ENCODE peak calls at places on chromosome 1, in four cellular contexts. I is H1, V is HCT116, H is K562. D is an unnamed sample.

GRCh38 chr1:15850450-15851079 is 3.1 kb downstream of the SPEN start:
- DNase-seq in I (peak; percentile 23), V (no peak), H (peak; percentile 27), D (no peak)

GRCh38 chr1:208203848-208204609 is 40.2 kb downstream of the PLXNA2 start:
- DNase-seq in I (no peak), V (no peak), H (no peak), D (no peak)

GRCh38 chr1:28811766-28812668 is at the start of gene OPRD1:
- DNase-seq in I (peak; percentile 76), V (no peak), H (no peak), D (no peak)

GRCh38 chr1:28086651-28087050 is 1.8 kb downstream of the EYA3 start:
- DNase-seq in I (no peak), V (no peak), H (peak; percentile 72), D (no peak)

GRCh38 chr1:108114026-108114599 is 86.0 kb downstream of the SLC25A24 start:
- DNase-seq in I (no peak), V (no peak), H (no peak), D (no peak)

GRCh38 chr1:173356211-173356762 is 120.8 kb upstream of the PRDX6 start:
- DNase-seq in I (no peak), V (no peak), H (no peak), D (peak; percentile 21)

GRCh38 chr1:193457676-193458075 is 271.3 kb upstream of the B3GALT2 start:
- DNase-seq in I (no peak), V (no peak), H (no peak), D (no peak)

GRCh38 chr1:179012033-179012432 is 13.7 kb upstream of the FAM20B start:
- DNase-seq in I (no peak), V (no peak), H (no peak), D (no peak)

GRCh38 chr1:170407601-170408000 is 124.4 kb upstream of the GORAB start:
- DNase-seq in I (no peak), V (no peak), H (no peak), D (no peak)

GRCh38 chr1:10776206-10776905 is 20.1 kb downstream of the CASZ1 start:
- DNase-seq in I (no peak), V (no peak), H (no peak), D (no peak)

GRCh38 chr1:5408401-5408800 is 583.8 kb downstream of the NPHP4 start:
- DNase-seq in I (no peak), V (no peak), H (no peak), D (no peak)

GRCh38 chr1:205271277-205271676 is 43.5 kb downstream of the TMCC2 start:
- DNase-seq in I (no peak), V (no peak), H (no peak), D (no peak)

GRCh38 chr1:39845569-39846566 is 37.4 kb downstream of the TRIT1 start:
- DNase-seq in I (no peak), V (no peak), H (peak; percentile 82), D (peak; percentile 66)

GRCh38 chr1:51760872-51761271 is 117.7 kb downstream of the NRDC start:
- DNase-seq in I (no peak), V (no peak), H (no peak), D (no peak)

GRCh38 chr1:180227843-180228647 is 2.0 kb upstream of the LHX4 start:
- DNase-seq in I (no peak), V (no peak), H (no peak), D (no peak)

GRCh38 chr1:2835650-2836159 is 34.2 kb upstream of the TTC34 start:
- DNase-seq in I (no peak), V (no peak), H (no peak), D (no peak)

DNA sequence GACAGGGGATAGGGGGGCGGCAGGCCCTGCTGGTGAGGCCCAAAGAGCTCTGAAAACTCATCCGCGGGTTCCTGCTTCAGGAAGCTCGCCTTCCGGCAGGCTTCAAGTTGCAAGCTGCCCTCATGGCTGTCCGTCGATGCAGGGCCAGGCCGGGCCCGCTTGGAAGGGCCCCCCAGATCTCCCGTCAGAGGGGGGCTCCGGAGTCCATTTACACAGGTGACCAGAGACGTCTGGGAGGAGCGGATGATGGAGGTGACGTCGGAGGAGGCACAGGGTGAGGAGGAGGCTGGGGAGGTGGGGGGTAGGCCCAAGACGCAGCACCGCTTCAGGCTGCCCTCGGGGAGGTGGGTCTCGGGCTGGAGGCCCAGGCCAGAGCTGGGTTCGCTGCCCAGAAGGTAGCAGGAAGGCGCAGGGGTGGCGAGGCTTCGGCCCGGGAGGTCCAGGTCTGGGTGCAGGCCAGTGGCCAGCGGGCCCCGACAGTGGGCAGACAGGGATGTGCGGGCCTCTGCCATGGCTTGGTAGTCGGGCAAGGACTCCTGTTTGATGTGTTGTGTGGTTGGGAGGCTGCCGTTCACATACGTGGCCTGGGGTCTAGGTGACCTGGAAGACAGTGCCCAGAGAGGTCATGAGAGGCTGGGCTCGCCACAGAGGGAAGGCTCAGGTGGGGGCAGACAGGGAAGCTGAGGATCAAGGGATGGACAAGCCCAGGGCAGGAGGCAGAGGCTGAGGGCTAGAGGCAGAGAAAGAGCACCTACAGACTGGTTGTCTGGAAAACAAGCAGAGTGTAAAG is 135.4 kb downstream of the DMRTB1 start:
- DNase-seq in I (no peak), V (no peak), H (no peak), D (no peak)
- TF ChIP-seq EGR1 in I (no peak), V (no peak), H (no peak), D (no peak)

DNA sequence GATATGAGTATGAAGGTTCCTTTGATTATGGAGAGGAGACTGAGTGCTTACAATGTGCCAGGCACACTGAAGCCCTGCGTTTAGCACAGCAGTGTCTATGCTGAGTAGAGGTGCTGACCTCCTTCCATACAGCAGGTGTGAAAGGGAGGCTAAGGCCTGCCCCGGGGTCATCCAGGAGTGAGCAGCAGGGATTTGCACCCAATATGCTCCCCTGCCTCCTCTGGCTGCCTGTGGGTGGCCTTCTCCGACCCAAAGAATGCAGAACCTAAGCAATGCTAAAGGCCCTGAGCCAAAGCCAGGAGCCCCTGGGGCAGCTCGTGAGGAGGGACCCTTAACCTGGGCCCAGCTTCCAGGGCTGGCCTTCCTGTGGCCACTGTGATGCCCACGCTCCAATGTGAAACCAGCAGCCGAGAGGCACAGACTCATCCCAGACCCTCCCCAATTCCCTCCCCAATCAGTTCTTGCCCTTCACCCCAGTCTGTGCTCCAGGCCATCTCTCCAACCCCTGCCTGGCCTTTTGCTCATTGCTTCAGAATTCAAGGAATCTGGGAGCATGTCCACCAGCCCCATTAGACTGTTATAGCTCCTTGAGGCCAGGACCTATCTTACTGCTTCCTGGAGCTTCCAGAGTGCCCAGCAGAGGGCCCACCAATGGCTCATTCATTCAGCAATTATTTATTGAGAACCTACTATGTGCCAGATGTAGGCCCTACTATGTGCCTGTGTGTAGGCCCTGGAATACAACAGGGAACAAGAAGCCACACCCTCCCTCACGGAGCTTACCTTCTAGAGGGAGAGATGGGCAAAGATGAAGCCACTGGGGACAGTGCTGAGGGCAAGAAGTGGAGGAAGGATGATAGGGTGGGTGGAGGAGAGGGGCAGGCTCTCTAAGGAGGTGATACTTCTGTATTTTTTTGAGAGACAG is 53.3 kb downstream of the TAS1R2 start:
- DNase-seq in I (no peak), V (no peak), H (no peak), D (no peak)
- TF ChIP-seq EGR1 in I (no peak), V (no peak), H (no peak), D (no peak)

GRCh38 chr1:221664253-221664652 is 77.6 kb downstream of the DUSP10 start:
- DNase-seq in I (no peak), V (no peak), H (no peak), D (no peak)

GRCh38 chr1:221667504-221667903 is 74.4 kb downstream of the DUSP10 start:
- DNase-seq in I (no peak), V (peak; percentile 3), H (peak; percentile 64), D (peak; percentile 72)

DNA sequence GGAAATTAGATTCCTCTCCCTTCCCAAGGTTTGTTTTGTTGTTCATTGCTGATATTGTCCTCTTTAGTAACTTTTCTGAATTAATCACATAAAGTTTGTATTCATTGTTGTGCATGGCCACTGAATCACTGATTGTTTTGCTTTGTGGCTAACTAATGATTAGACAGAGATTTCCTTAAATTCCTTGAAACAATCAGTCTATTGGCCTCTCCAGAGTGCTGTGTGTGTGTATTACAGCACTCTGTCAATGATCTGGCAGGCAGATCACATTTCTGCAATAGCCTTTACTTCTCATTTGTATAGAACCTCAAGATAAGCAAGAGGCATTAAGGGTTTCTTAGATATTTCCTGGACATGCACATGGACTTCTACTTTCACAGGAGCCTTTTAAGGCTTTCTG is 78.6 kb downstream of the DUSP10 start:
- DNase-seq in I (no peak), V (no peak), H (no peak), D (no peak)
- TF ChIP-seq EGR1 in I (no peak), V (no peak), H (no peak), D (no peak)

GRCh38 chr1:221837886-221838285 is 96.0 kb upstream of the DUSP10 start:
- DNase-seq in I (no peak), V (no peak), H (no peak), D (peak; percentile 59)
- TF ChIP-seq EGR1 in I (no peak), V (no peak), H (no peak), D (no peak)

GRCh38 chr1:30618335-30618747 is 105.0 kb downstream of the MATN1 start:
- DNase-seq in I (no peak), V (peak; percentile 86), H (no peak), D (no peak)

GRCh38 chr1:30617161-30617560 is 106.2 kb downstream of the MATN1 start:
- DNase-seq in I (no peak), V (no peak), H (no peak), D (no peak)

GRCh38 chr1:30615076-30615795 is 108.1 kb downstream of the MATN1 start:
- DNase-seq in I (no peak), V (no peak), H (no peak), D (no peak)

GRCh38 chr1:30615816-30616590 is 107.4 kb downstream of the MATN1 start:
- DNase-seq in I (no peak), V (no peak), H (no peak), D (no peak)

GRCh38 chr1:30616759-30617158 is 106.6 kb downstream of the MATN1 start:
- DNase-seq in I (no peak), V (no peak), H (no peak), D (no peak)
- TF ChIP-seq EGR1 in I (no peak), V (no peak), H (no peak), D (no peak)